ENCODE peak calls at places on chromosomes 4 and X, in five cellular contexts. One of them, this sample, is unnamed. For H3K4me1, the result is how much of the 10 kb centered on the place peaks cover.

GRCh38 chr4:84648863-84649647 is 66.1 kb downstream of the CDS1 start:
- DNase-seq in H1: no peak
- DNase-seq in GM12878: no peak
- DNase-seq in HepG2: no peak
- DNase-seq in HCT116: no peak
- DNase-seq in this sample: no peak

GRCh38 chr4:61210186-61210939 is 10.2 kb downstream of the ADGRL3 start:
- DNase-seq in HCT116: no peak
- DNase-seq in GM12878: no peak
- DNase-seq in HepG2: no peak
- DNase-seq in H1: no peak
- DNase-seq in this sample: no peak

GRCh38 chr4:76053730-76054129 is 17.9 kb upstream of the CXCL11 start:
- DNase-seq in H1: no peak
- DNase-seq in GM12878: no peak
- DNase-seq in HCT116: no peak
- DNase-seq in HepG2: peak
- DNase-seq in this sample: no peak

GRCh38 chr4:140884431-140885058 is 128.4 kb upstream of the TBC1D9 start:
- DNase-seq in HepG2: peak
- DNase-seq in H1: peak
- DNase-seq in HCT116: peak
- DNase-seq in GM12878: peak
- DNase-seq in this sample: peak

GRCh38 chrX:85992811-85993229 is 54.5 kb downstream of the CHM start:
- DNase-seq in GM12878: no peak
- DNase-seq in H1: no peak
- DNase-seq in HCT116: peak
- DNase-seq in HepG2: peak
- DNase-seq in this sample: peak

GRCh38 chr4:118898684-118899138 is 10.1 kb downstream of the SYNPO2 start:
- DNase-seq in HepG2: no peak
- DNase-seq in H1: no peak
- DNase-seq in GM12878: no peak
- DNase-seq in HCT116: no peak
- DNase-seq in this sample: no peak

GRCh38 chr4:37802068-37802666 is 24.3 kb upstream of the PGM2 start:
- DNase-seq in HepG2: peak
- DNase-seq in H1: no peak
- DNase-seq in GM12878: no peak
- DNase-seq in HCT116: peak
- DNase-seq in this sample: peak

GRCh38 chr4:185343726-185344581 is 51.8 kb downstream of the LRP2BP start:
- DNase-seq in HCT116: no peak
- DNase-seq in H1: no peak
- DNase-seq in HepG2: no peak
- DNase-seq in GM12878: no peak
- DNase-seq in this sample: no peak

GRCh38 chrX:31483336-31483735 is 411.5 kb upstream of the FTHL17 start:
- DNase-seq in HepG2: no peak
- DNase-seq in GM12878: no peak
- DNase-seq in H1: no peak
- DNase-seq in HCT116: no peak
- DNase-seq in this sample: no peak

GRCh38 chr4:72375050-72375736 is 193.8 kb downstream of the ADAMTS3 start:
- DNase-seq in GM12878: no peak
- DNase-seq in HCT116: no peak
- DNase-seq in H1: no peak
- DNase-seq in HepG2: no peak
- DNase-seq in this sample: no peak

GRCh38 chr4:81136161-81136910 is 78.7 kb downstream of the PRKG2 start:
- DNase-seq in HCT116: no peak
- DNase-seq in H1: no peak
- DNase-seq in GM12878: no peak
- DNase-seq in HepG2: no peak
- DNase-seq in this sample: no peak

GRCh38 chrX:47514553-47515235 is 31.7 kb upstream of the ZNF41 start:
- DNase-seq in HepG2: no peak
- DNase-seq in H1: no peak
- DNase-seq in HCT116: no peak
- DNase-seq in GM12878: no peak
- DNase-seq in this sample: no peak

GRCh38 chr4:142778430-142778829 is 67.7 kb downstream of the INPP4B start:
- DNase-seq in HepG2: no peak
- DNase-seq in H1: no peak
- DNase-seq in GM12878: no peak
- DNase-seq in HCT116: no peak
- DNase-seq in this sample: no peak

GRCh38 chr4:80680934-80681333 is 345.4 kb downstream of the CFAP299 start:
- DNase-seq in HepG2: no peak
- DNase-seq in H1: no peak
- DNase-seq in HCT116: no peak
- DNase-seq in GM12878: no peak
- DNase-seq in this sample: no peak

GRCh38 chr4:74391890-74392478 is 27.0 kb downstream of the EREG start:
- DNase-seq in H1: no peak
- DNase-seq in GM12878: no peak
- DNase-seq in HepG2: no peak
- DNase-seq in HCT116: no peak
- DNase-seq in this sample: no peak

GRCh38 chr4:71460368-71460767 is 121.5 kb downstream of the SLC4A4 start:
- DNase-seq in GM12878: no peak
- DNase-seq in HepG2: no peak
- DNase-seq in HCT116: no peak
- DNase-seq in H1: no peak
- DNase-seq in this sample: no peak

GRCh38 chr4:76982638-76983579 is 33.4 kb downstream of the SEPTIN11 start:
- DNase-seq in HepG2: peak
- DNase-seq in H1: no peak
- DNase-seq in HCT116: no peak
- DNase-seq in GM12878: no peak
- DNase-seq in this sample: no peak

GRCh38 chr4:146520894-146521542 is 722 bp downstream of the SLC10A7 start:
- DNase-seq in GM12878: peak
- DNase-seq in HCT116: no peak
- DNase-seq in HepG2: peak
- DNase-seq in H1: no peak
- DNase-seq in this sample: no peak

GRCh38 chr4:107603430-107603829 is 116.6 kb downstream of the PAPSS1 start:
- DNase-seq in HepG2: no peak
- DNase-seq in GM12878: no peak
- DNase-seq in HCT116: no peak
- DNase-seq in H1: no peak
- DNase-seq in this sample: no peak

GRCh38 chrX:30060718-30061117 is 154.6 kb upstream of the MAGEB2 start:
- DNase-seq in H1: no peak
- DNase-seq in HepG2: no peak
- DNase-seq in HCT116: peak
- DNase-seq in GM12878: no peak
- DNase-seq in this sample: no peak

GRCh38 chr4:159460408-159460807 is 357.5 kb downstream of the RAPGEF2 start:
- DNase-seq in HCT116: no peak
- DNase-seq in H1: no peak
- DNase-seq in HepG2: no peak
- DNase-seq in GM12878: no peak
- DNase-seq in this sample: no peak

GRCh38 chrX:102018208-102018607 is 86.4 kb upstream of the ZMAT1 start:
- DNase-seq in GM12878: no peak
- DNase-seq in H1: no peak
- DNase-seq in HepG2: no peak
- DNase-seq in HCT116: no peak
- DNase-seq in this sample: no peak

GRCh38 chrX:40521868-40522450 is 58.8 kb upstream of the ATP6AP2 start:
- DNase-seq in H1: no peak
- DNase-seq in HCT116: no peak
- DNase-seq in HepG2: no peak
- DNase-seq in GM12878: no peak
- DNase-seq in this sample: no peak

GRCh38 chr4:26132858-26133257 is 188.0 kb upstream of the RBPJ start:
- DNase-seq in HCT116: no peak
- DNase-seq in HepG2: peak
- DNase-seq in GM12878: no peak
- DNase-seq in H1: no peak
- DNase-seq in this sample: no peak

DNA sequence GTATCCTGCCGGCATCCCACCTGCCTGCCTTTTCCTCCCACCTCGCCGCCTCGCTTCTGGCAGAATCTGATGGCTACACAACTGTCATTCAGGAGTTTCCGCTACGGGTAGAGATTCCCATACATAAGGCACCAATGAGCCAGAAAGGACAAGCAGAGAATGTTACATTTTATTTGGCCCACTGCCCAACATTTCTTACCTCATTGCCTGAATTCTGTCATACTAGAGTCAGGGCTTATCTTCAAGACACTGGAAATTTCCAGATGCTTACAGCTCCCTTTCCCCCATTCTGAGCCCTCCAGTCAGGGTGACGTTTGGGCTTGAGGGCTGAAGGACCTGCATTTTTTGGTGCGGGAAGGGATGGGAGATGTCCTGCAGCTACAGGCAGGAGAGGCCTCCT is 113.0 kb downstream of the NHS start:
- DNase-seq in HCT116: no peak
- DNase-seq in HepG2: no peak
- DNase-seq in H1: no peak
- DNase-seq in GM12878: no peak
- DNase-seq in this sample: no peak
- TF ChIP-seq SIN3A in HCT116: no peak
- TF ChIP-seq SIN3A in HepG2: no peak
- TF ChIP-seq SIN3A in H1: no peak
- TF ChIP-seq SIN3A in GM12878: no peak
- TF ChIP-seq SIN3A in this sample: no peak

DNA sequence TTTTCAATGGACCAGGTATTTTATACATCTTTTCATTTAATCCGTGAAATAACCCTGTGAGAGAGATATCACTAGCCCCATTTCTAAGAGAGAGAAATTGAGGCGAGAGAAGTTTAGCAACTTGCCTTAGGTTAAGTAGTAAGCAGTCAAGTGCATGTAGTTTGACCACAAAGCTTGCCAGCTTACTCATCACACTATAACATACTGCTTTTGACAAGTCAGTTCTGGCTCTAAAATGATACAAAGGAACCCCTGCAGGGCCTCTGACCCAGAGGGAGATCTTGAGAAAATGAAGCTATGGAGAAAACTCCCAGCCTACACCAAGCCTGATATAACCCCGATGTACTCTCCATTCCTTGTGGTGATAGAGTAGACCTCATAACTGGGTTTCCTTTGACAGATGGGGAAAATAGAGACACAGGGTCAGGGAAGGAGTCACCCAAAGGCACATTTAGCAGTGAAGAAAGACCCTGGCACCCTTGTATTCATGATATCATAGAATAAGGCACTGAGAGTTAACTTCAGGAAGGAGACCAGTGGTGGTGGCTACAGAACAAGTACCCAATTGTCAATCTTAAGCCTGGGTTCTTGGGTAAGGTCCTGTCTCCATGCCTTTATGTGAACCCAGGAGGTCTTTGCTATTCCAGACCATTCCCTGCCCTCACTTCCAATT is 60.2 kb upstream of the MSN start:
- DNase-seq in HCT116: no peak
- DNase-seq in HepG2: no peak
- DNase-seq in H1: no peak
- DNase-seq in GM12878: no peak
- DNase-seq in this sample: no peak
- H3K4me1 ChIP-seq in HCT116: under half
- H3K4me1 ChIP-seq in HepG2: under half
- H3K4me1 ChIP-seq in H1: under half
- H3K4me1 ChIP-seq in GM12878: under half
- H3K4me1 ChIP-seq in this sample: under half

GRCh38 chr4:122898370-122899150 is 23.8 kb downstream of the NUDT6 start:
- DNase-seq in HCT116: peak
- DNase-seq in GM12878: no peak
- DNase-seq in HepG2: no peak
- DNase-seq in H1: no peak
- DNase-seq in this sample: peak
- H3K27ac ChIP-seq in HCT116: peak
- H3K27ac ChIP-seq in GM12878: no peak
- H3K27ac ChIP-seq in HepG2: no peak
- H3K27ac ChIP-seq in H1: no peak
- H3K27ac ChIP-seq in this sample: peak

DNA sequence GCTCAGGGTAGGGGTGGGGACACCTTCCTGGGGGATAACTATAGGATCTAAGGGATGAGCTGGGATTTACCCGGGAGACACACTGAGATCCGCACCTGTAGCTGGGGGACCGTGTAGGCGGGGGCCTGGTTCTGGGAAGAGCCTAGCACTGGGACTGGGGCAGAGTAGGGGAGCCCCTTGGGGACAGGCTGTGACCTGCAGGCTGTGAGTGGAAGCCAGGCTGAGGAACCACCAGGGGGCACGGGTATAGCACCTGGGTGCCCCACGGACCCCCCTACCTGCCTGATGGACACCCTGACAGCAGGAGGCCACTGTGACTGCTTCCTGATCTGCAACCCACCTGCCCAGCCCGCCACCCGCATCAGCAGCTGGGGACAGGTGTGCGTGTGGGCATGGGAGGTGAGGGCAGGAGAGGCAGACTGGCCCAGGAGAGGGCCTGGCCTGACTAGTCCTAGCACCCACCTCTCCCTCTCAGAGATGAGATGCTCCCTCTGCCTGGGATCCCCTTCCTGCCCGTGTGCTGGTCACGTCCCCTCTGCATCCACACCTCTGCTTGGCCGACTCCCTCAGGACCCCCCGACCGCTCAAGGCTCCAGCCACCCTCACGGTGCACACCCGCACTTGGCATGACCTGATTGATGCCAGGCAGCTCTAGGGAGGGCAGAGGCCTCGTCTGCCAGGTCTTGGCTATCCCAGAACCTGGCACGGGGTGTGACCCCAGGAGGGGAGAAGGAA is 94.2 kb upstream of the NKX1-1 start:
- DNase-seq in GM12878: no peak
- DNase-seq in HCT116: no peak
- DNase-seq in H1: no peak
- DNase-seq in HepG2: no peak
- DNase-seq in this sample: no peak
- TF ChIP-seq SIN3A in GM12878: no peak
- TF ChIP-seq SIN3A in HCT116: no peak
- TF ChIP-seq SIN3A in H1: no peak
- TF ChIP-seq SIN3A in HepG2: no peak
- TF ChIP-seq SIN3A in this sample: no peak

GRCh38 chr4:113452152-113452551 is 309.4 kb downstream of the CAMK2D start:
- DNase-seq in GM12878: no peak
- DNase-seq in HCT116: no peak
- DNase-seq in H1: no peak
- DNase-seq in HepG2: no peak
- DNase-seq in this sample: no peak
- H3K4me1 ChIP-seq in GM12878: under half
- H3K4me1 ChIP-seq in HCT116: under half
- H3K4me1 ChIP-seq in H1: under half
- H3K4me1 ChIP-seq in HepG2: under half
- H3K4me1 ChIP-seq in this sample: under half